ENCODE peak calls at places on chromosomes 2 and 18, in four cellular contexts. E, J, P and K are unnamed samples.

GRCh38 chr2:151669585-151670081 is 64.6 kb downstream of the NEB start:
- DNase-seq in E (no peak), J (no peak), P (no peak), K (no peak)

GRCh38 chr2:219997341-219997851 is 370.0 kb downstream of the SLC4A3 start:
- DNase-seq in E (no peak), J (peak; percentile 30), P (peak; percentile 39), K (peak; percentile 7)

GRCh38 chr2:13334545-13334944 is 617.8 kb downstream of the TRIB2 start:
- DNase-seq in E (no peak), J (no peak), P (no peak), K (no peak)

GRCh38 chr18:9366126-9366714 is 31.6 kb downstream of the TWSG1 start:
- DNase-seq in E (no peak), J (peak; percentile 22), P (peak; percentile 16), K (peak; percentile 88)

GRCh38 chr2:232779465-232779864 is 3.1 kb upstream of the KCNJ13 start:
- DNase-seq in E (no peak), J (no peak), P (no peak), K (no peak)

GRCh38 chr2:11228692-11229091 is 73.4 kb downstream of the SLC66A3 start:
- DNase-seq in E (no peak), J (no peak), P (no peak), K (no peak)

GRCh38 chr2:16406497-16406896 is 259.1 kb downstream of the CYRIA start:
- DNase-seq in E (no peak), J (no peak), P (no peak), K (no peak)

GRCh38 chr2:68637047-68637446 is 6.3 kb upstream of the PROKR1 start:
- DNase-seq in E (no peak), J (no peak), P (no peak), K (no peak)

GRCh38 chr18:56107821-56108485 is 520.0 kb upstream of the TCF4 start:
- DNase-seq in E (no peak), J (no peak), P (no peak), K (no peak)

GRCh38 chr2:197208841-197209240 is 101.7 kb downstream of the ANKRD44 start:
- DNase-seq in E (no peak), J (no peak), P (no peak), K (no peak)

GRCh38 chr2:233468746-233469110 is 97.9 kb downstream of the USP40 start:
- DNase-seq in E (no peak), J (no peak), P (no peak), K (no peak)

GRCh38 chr18:43571078-43571689 is 293.9 kb upstream of the SYT4 start:
- DNase-seq in E (no peak), J (peak; percentile 45), P (peak; percentile 65), K (peak; percentile 18)

GRCh38 chr2:174330945-174331619 is 3.7 kb upstream of the SP9 start:
- DNase-seq in E (no peak), J (no peak), P (no peak), K (no peak)

GRCh38 chr2:30561349-30561748 is 114.3 kb downstream of the LCLAT1 start:
- DNase-seq in E (no peak), J (no peak), P (no peak), K (no peak)

GRCh38 chr18:59876310-59876626 is 23.5 kb upstream of the PMAIP1 start:
- DNase-seq in E (peak; percentile 86), J (no peak), P (no peak), K (no peak)

GRCh38 chr2:199463000-199463692 is 5.4 kb upstream of the SATB2 start:
- DNase-seq in E (no peak), J (peak; percentile 80), P (no peak), K (peak; percentile 73)

GRCh38 chr2:9029721-9030120 is 26.2 kb upstream of the MBOAT2 start:
- DNase-seq in E (no peak), J (no peak), P (no peak), K (no peak)

GRCh38 chr2:120566331-120567035 is 169.2 kb upstream of the GLI2 start:
- DNase-seq in E (no peak), J (peak; percentile 67), P (peak; percentile 98), K (no peak)

GRCh38 chr18:36771246-36771645 is 57.6 kb downstream of the TPGS2 start:
- DNase-seq in E (no peak), J (no peak), P (no peak), K (no peak)

GRCh38 chr2:127862228-127862627 is 4.3 kb upstream of the POLR2D start:
- DNase-seq in E (no peak), J (no peak), P (no peak), K (no peak)

GRCh38 chr18:58497845-58498244 is 131.0 kb downstream of the ALPK2 start:
- DNase-seq in E (no peak), J (no peak), P (no peak), K (no peak)

GRCh38 chr18:58495202-58495601 is 133.7 kb downstream of the ALPK2 start:
- DNase-seq in E (no peak), J (no peak), P (no peak), K (no peak)

GRCh38 chr18:58496231-58496630 is 132.7 kb downstream of the ALPK2 start:
- DNase-seq in E (no peak), J (no peak), P (no peak), K (no peak)

GRCh38 chr18:58495634-58496033 is 133.3 kb downstream of the ALPK2 start:
- DNase-seq in E (peak; percentile 56), J (no peak), P (no peak), K (no peak)

GRCh38 chr18:58496937-58497336 is 132.0 kb downstream of the ALPK2 start:
- DNase-seq in E (no peak), J (no peak), P (no peak), K (no peak)
- TF ChIP-seq CTCF in E (peak; percentile 37), J (no peak), P (peak; percentile 57), K (no peak)

GRCh38 chr2:46170611-46171385 is 126.4 kb upstream of the EPAS1 start:
- DNase-seq in E (no peak), J (no peak), P (no peak), K (no peak)
- TF ChIP-seq CTCF in E (no peak), J (no peak), P (no peak), K (no peak)

GRCh38 chr2:62196278-62196901 is 475 bp downstream of the B3GNT2 start:
- DNase-seq in E (no peak), J (no peak), P (no peak), K (peak; percentile 33)
- TF ChIP-seq CTCF in E (no peak), J (no peak), P (no peak), K (peak; percentile 4)

GRCh38 chr2:64359176-64359891 is 94.6 kb upstream of the LGALSL start:
- DNase-seq in E (no peak), J (no peak), P (no peak), K (no peak)
- TF ChIP-seq CTCF in E (no peak), J (no peak), P (no peak), K (no peak)

DNA sequence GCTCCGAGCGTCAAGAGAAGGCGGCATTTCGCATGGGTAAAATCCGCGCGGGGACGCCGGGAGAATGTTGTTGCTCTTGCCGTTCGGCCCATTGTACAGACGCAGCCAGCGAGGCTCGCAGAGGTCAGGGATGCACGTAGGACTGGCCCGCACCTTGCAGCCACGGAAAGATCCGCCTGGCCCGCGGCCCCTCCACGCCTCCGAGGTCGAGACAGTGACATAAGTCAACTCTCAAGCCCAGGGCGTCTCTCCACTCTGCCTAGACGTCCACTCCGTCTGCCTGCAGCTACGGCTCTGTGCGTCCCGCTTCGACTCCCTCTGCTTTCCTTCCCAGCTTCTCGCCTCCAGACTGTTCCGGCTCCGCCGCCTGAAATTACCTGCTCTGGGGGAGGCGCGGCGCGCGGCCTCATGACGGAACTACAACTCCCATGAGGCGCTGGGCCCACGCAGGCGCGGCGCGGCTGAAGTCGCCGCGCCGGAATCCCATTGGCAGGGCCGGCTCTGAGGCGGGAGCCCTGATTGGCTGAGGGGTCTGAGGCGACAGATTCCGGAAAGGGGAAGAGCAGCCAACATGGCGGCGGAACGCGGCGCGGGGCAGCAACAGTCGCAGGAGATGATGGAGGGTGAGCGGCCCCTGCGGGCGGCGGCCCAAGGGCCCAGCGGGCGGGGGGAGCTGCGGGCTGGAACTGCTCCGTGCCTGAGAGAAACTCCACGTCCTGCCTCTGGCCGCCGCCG is at the start of gene PPP1R7:
- DNase-seq in E (peak; percentile 76), J (peak; percentile 95), P (peak; percentile 89), K (peak; percentile 95)
- TF ChIP-seq CTCF in E (peak; percentile 57), J (peak; percentile 27), P (no peak), K (peak; percentile 23)

GRCh38 chr18:54357660-54358494 is at the start of the genes C18orf54 and STARD6:
- DNase-seq in E (peak; percentile 76), J (peak; percentile 81), P (peak; percentile 78), K (peak; percentile 76)
- TF ChIP-seq CTCF in E (peak; percentile 65), J (peak; percentile 28), P (peak; percentile 30), K (no peak)

DNA sequence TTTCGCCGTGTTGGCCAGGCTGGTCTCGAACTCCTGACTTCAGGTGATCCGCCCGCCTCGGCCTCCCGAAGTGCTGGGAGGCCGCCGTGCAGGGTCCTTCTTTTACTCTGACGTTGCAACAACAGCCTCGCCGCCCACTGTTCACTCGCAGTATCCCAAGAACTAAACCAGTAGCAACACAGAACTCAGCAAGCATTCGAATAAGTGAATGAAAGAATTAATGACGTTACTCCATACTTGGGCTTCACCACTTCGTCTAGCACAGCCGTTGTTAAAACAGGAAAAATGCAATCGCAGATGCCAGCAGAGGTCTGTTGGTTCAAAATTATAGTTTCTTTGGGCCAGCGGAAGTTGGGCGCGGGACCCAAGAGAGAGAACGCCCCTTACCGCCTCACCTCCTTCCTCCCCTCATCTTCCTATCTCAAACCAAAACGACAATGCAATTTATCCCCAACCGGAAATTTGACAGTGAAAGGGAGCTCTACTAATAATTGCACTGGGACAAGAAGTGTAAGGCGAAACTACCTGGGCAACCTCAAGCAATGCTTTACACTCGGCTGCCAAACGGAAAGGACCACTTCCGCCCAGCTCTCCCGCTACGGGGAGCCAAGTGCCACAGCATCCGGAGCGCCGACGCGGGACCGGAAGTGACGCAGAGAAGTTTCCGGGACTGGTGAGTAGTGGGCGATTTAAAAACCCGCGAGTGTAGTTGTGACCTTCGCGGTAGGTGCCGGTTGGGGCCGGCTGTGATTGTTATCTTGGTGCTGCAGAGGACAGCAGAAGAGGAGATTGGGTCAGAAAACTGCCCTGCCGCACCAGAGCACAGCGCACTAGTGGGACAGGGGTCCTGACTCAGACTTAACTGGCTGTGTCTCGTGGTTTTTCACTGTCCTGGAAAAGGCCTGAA is at the start of the genes NIF3L1 and PPIL3:
- DNase-seq in E (peak; percentile 97), J (peak; percentile 95), P (peak; percentile 98), K (peak; percentile 94)
- TF ChIP-seq CTCF in E (no peak), J (no peak), P (peak; percentile 6), K (no peak)

GRCh38 chr2:24830351-24830750 is 37.1 kb downstream of the CENPO start:
- DNase-seq in E (no peak), J (no peak), P (no peak), K (no peak)
- TF ChIP-seq CTCF in E (no peak), J (no peak), P (peak; percentile 51), K (no peak)